ENCODE peak calls at places on chromosome 5, in five cellular contexts. P is colonic mucosa, T is M059J, D is NCI-H524, C is posterior cingulate gyrus. H is an unnamed sample.

GRCh38 chr5:124302504-124302903 is 443.9 kb downstream of the ZNF608 start:
- DNase-seq in P (no peak), T (peak; percentile 47), D (no peak), C (no peak), H (no peak)

GRCh38 chr5:126875303-126875785 is 98.4 kb downstream of the LMNB1 start:
- DNase-seq in P (no peak), T (peak; percentile 68), D (no peak), C (no peak), H (no peak)

GRCh38 chr5:54073735-54074134 is 236.6 kb downstream of the ARL15 start:
- DNase-seq in P (no peak), T (no peak), D (no peak), C (no peak), H (no peak)

GRCh38 chr5:67146574-67146973 is 50.0 kb downstream of the CD180 start:
- DNase-seq in P (no peak), T (no peak), D (no peak), C (no peak), H (no peak)

GRCh38 chr5:137491121-137491520 is 8.0 kb downstream of the SPOCK1 start:
- DNase-seq in P (no peak), T (peak; percentile 85), D (no peak), C (no peak), H (no peak)

GRCh38 chr5:179137643-179138567 is 77.7 kb downstream of the ZNF354C start:
- DNase-seq in P (no peak), T (no peak), D (no peak), C (peak; percentile 90), H (no peak)

GRCh38 chr5:78899922-78900362 is 85.2 kb downstream of the ARSB start:
- DNase-seq in P (peak; percentile 52), T (peak; percentile 57), D (peak; percentile 66), C (no peak), H (no peak)

GRCh38 chr5:142192799-142193428 is 84.3 kb downstream of the NDFIP1 start:
- DNase-seq in P (no peak), T (no peak), D (no peak), C (no peak), H (no peak)

GRCh38 chr5:41334758-41335157 is 121.4 kb upstream of the C6 start:
- DNase-seq in P (no peak), T (peak; percentile 61), D (no peak), C (peak; percentile 84), H (no peak)